ENCODE peak calls at places on chromosomes 2 and 18, in four cellular contexts. Z is activated T-helper 1 cell treated with anti-CD3 and anti-CD28 coated beads, Interleukin-2, amount 50 U/mL, for 16 hours; V is NCI-H1092 treated with DMSO at 0.1 percent for 48 hours; K is NCI-H2107. Q is an unnamed sample.

GRCh38 chr2:3111267-3111666 is 266.4 kb downstream of the EIPR1 start:
- DNase-seq in Z (no peak), V (no peak), K (no peak), Q (no peak)

GRCh38 chr2:197628043-197628500 is 47.3 kb downstream of the RFTN2 start:
- DNase-seq in Z (no peak), V (no peak), K (no peak), Q (no peak)

GRCh38 chr2:27721335-27721734 is 50.2 kb upstream of the MRPL33 start:
- DNase-seq in Z (no peak), V (no peak), K (no peak), Q (peak; percentile 63)

GRCh38 chr2:120539937-120540718 is 194.2 kb downstream of the INHBB start:
- DNase-seq in Z (no peak), V (no peak), K (peak; percentile 65), Q (no peak)

GRCh38 chr2:10342245-10342951 is 39.7 kb downstream of the HPCAL1 start:
- DNase-seq in Z (no peak), V (no peak), K (no peak), Q (no peak)

GRCh38 chr2:84435331-84436081 is 23.6 kb downstream of the SUCLG1 start:
- DNase-seq in Z (no peak), V (no peak), K (no peak), Q (no peak)

GRCh38 chr2:55054476-55054875 is 4.2 kb upstream of the RTN4 start:
- DNase-seq in Z (no peak), V (no peak), K (no peak), Q (no peak)

GRCh38 chr2:147026664-147027278 is 818.1 kb upstream of the ACVR2A start:
- DNase-seq in Z (no peak), V (no peak), K (no peak), Q (no peak)

GRCh38 chr18:49016648-49017539 is 66.1 kb upstream of the SMAD7 start:
- DNase-seq in Z (no peak), V (no peak), K (no peak), Q (peak; percentile 54)

GRCh38 chr2:85277416-85278158 is 50.2 kb downstream of the TGOLN2 start:
- DNase-seq in Z (no peak), V (no peak), K (no peak), Q (peak; percentile 48)

GRCh38 chr18:34514238-34514637 is 195.9 kb upstream of the DTNA start:
- DNase-seq in Z (no peak), V (no peak), K (no peak), Q (no peak)

GRCh38 chr2:235665656-235666239 is 171.9 kb downstream of the AGAP1 start:
- DNase-seq in Z (no peak), V (peak; percentile 75), K (no peak), Q (no peak)

GRCh38 chr2:147740211-147740927 is 104.5 kb upstream of the ACVR2A start:
- DNase-seq in Z (no peak), V (no peak), K (no peak), Q (no peak)

GRCh38 chr2:188042412-188042811 is 249.3 kb upstream of the GULP1 start:
- DNase-seq in Z (no peak), V (no peak), K (no peak), Q (no peak)

GRCh38 chr18:9173770-9174233 is 37.2 kb downstream of the ANKRD12 start:
- DNase-seq in Z (no peak), V (no peak), K (no peak), Q (no peak)

GRCh38 chr2:45237850-45238542 is 228.7 kb upstream of the SIX2 start:
- DNase-seq in Z (no peak), V (no peak), K (no peak), Q (no peak)

Q was measured in activated effector memory CD4-positive, alpha-beta T cell treated with anti-CD3 and anti-CD28 coated beads, Interleukin-2, amount 50 U/mL, for 16 hours.